ENCODE peak calls at places on chromosome 18, in four cellular contexts. X, D, J and K are unnamed samples.

GRCh38 chr18:12283256-12283655 is 24.8 kb upstream of the TUBB6 start:
- DNase-seq in X (no peak), D (no peak), J (peak), K (peak)

GRCh38 chr18:58848685-58849084 is 16.0 kb upstream of the ZNF532 start:
- DNase-seq in X (no peak), D (no peak), J (peak), K (peak)

GRCh38 chr18:53553030-53553429 is 671.4 kb downstream of the MBD2 start:
- DNase-seq in X (no peak), D (no peak), J (no peak), K (no peak)

GRCh38 chr18:79384151-79384807 is 11.5 kb upstream of the NFATC1 start:
- DNase-seq in X (no peak), D (no peak), J (no peak), K (no peak)

GRCh38 chr18:10047237-10047636 is 133.4 kb downstream of the VAPA start:
- DNase-seq in X (no peak), D (no peak), J (peak), K (no peak)

GRCh38 chr18:63878343-63878742 is 9.2 kb upstream of the SERPINB2 start:
- DNase-seq in X (no peak), D (no peak), J (peak), K (no peak)

GRCh38 chr18:37385846-37386435 is 179.7 kb downstream of the CELF4 start:
- DNase-seq in X (no peak), D (no peak), J (peak), K (no peak)

GRCh38 chr18:79898952-79899608 is 52.4 kb downstream of the SLC66A2 start:
- DNase-seq in X (no peak), D (no peak), J (no peak), K (no peak)

GRCh38 chr18:13375302-13376255 is 157.0 kb downstream of the LDLRAD4 start:
- DNase-seq in X (peak), D (peak), J (peak), K (peak)

GRCh38 chr18:5317186-5317585 is 21.7 kb upstream of the ZBTB14 start:
- DNase-seq in X (no peak), D (no peak), J (peak), K (no peak)

GRCh38 chr18:10965104-10965503 is 184.3 kb downstream of the PIEZO2 start:
- DNase-seq in X (no peak), D (no peak), J (peak), K (no peak)

GRCh38 chr18:46073474-46074331 is 1.6 kb upstream of the PSTPIP2 start:
- DNase-seq in X (no peak), D (no peak), J (peak), K (peak)

GRCh38 chr18:58800582-58800981 is 64.1 kb upstream of the ZNF532 start:
- DNase-seq in X (no peak), D (no peak), J (no peak), K (no peak)

GRCh38 chr18:63069496-63069895 is 250.1 kb downstream of the BCL2 start:
- DNase-seq in X (no peak), D (no peak), J (no peak), K (no peak)

GRCh38 chr18:50619833-50620232 is 59.9 kb downstream of the MAPK4 start:
- DNase-seq in X (no peak), D (no peak), J (no peak), K (no peak)

GRCh38 chr18:32442575-32442974 is 28.1 kb downstream of the GAREM1 start:
- DNase-seq in X (no peak), D (no peak), J (no peak), K (no peak)

GRCh38 chr18:51751901-51752300 is 554.4 kb upstream of the MEX3C start:
- DNase-seq in X (no peak), D (no peak), J (no peak), K (no peak)

GRCh38 chr18:64288446-64288845 is 139.6 kb upstream of the LINC00305 start:
- DNase-seq in X (no peak), D (no peak), J (no peak), K (no peak)

GRCh38 chr18:4807495-4808293 is 352.6 kb upstream of the DLGAP1 start:
- DNase-seq in X (no peak), D (no peak), J (no peak), K (no peak)

GRCh38 chr18:24601624-24602023 is 141.2 kb downstream of the HRH4 start:
- DNase-seq in X (no peak), D (no peak), J (no peak), K (no peak)

GRCh38 chr18:63043516-63043915 is 276.1 kb downstream of the BCL2 start:
- DNase-seq in X (no peak), D (no peak), J (peak), K (no peak)